ENCODE peak calls at places on chromosomes 12 and 14, in six cellular contexts. One of them, this sample, is unnamed.

GRCh38 chr14:29663281-29663801 is 264.3 kb downstream of the PRKD1 start:
- DNase-seq in breast epithelium: no peak
- DNase-seq in CD8-positive, alpha-beta T cell: no peak
- DNase-seq in caudate nucleus: no peak
- DNase-seq in stomach: no peak
- DNase-seq in CD8-positive, alpha-beta memory T cell: no peak
- DNase-seq in this sample: peak; percentile 56

GRCh38 chr12:118603610-118604361 is 227.4 kb downstream of the SUDS3 start:
- DNase-seq in caudate nucleus: no peak
- DNase-seq in CD8-positive, alpha-beta T cell: no peak
- DNase-seq in CD8-positive, alpha-beta memory T cell: no peak
- DNase-seq in stomach: no peak
- DNase-seq in breast epithelium: no peak
- DNase-seq in this sample: no peak

GRCh38 chr14:34423445-34423844 is 38.6 kb downstream of the SPTSSA start:
- DNase-seq in stomach: no peak
- DNase-seq in CD8-positive, alpha-beta T cell: no peak
- DNase-seq in breast epithelium: no peak
- DNase-seq in caudate nucleus: no peak
- DNase-seq in CD8-positive, alpha-beta memory T cell: no peak
- DNase-seq in this sample: no peak

GRCh38 chr14:60651936-60652673 is 2.8 kb upstream of the SIX1 start:
- DNase-seq in CD8-positive, alpha-beta T cell: no peak
- DNase-seq in breast epithelium: no peak
- DNase-seq in CD8-positive, alpha-beta memory T cell: no peak
- DNase-seq in stomach: no peak
- DNase-seq in caudate nucleus: no peak
- DNase-seq in this sample: no peak

GRCh38 chr12:107564946-107565345 is 120.7 kb upstream of the PWP1 start:
- DNase-seq in stomach: no peak
- DNase-seq in CD8-positive, alpha-beta memory T cell: no peak
- DNase-seq in breast epithelium: no peak
- DNase-seq in CD8-positive, alpha-beta T cell: no peak
- DNase-seq in caudate nucleus: no peak
- DNase-seq in this sample: no peak

GRCh38 chr12:18479266-18479665 is 217.9 kb downstream of the PIK3C2G start:
- DNase-seq in breast epithelium: no peak
- DNase-seq in stomach: no peak
- DNase-seq in CD8-positive, alpha-beta memory T cell: no peak
- DNase-seq in caudate nucleus: no peak
- DNase-seq in CD8-positive, alpha-beta T cell: no peak
- DNase-seq in this sample: no peak

GRCh38 chr12:112456029-112456428 is 37.3 kb downstream of the PTPN11 start:
- DNase-seq in caudate nucleus: peak; percentile 9
- DNase-seq in CD8-positive, alpha-beta T cell: no peak
- DNase-seq in breast epithelium: no peak
- DNase-seq in CD8-positive, alpha-beta memory T cell: no peak
- DNase-seq in stomach: no peak
- DNase-seq in this sample: peak; percentile 40

GRCh38 chr14:97634786-97635185 is 837.6 kb downstream of the VRK1 start:
- DNase-seq in CD8-positive, alpha-beta T cell: peak; percentile 68
- DNase-seq in stomach: no peak
- DNase-seq in CD8-positive, alpha-beta memory T cell: no peak
- DNase-seq in breast epithelium: no peak
- DNase-seq in caudate nucleus: no peak
- DNase-seq in this sample: peak; percentile 17

GRCh38 chr12:57063991-57064725 is 14.2 kb upstream of the MYO1A start:
- DNase-seq in breast epithelium: no peak
- DNase-seq in CD8-positive, alpha-beta T cell: peak; percentile 71
- DNase-seq in caudate nucleus: no peak
- DNase-seq in CD8-positive, alpha-beta memory T cell: peak; percentile 68
- DNase-seq in stomach: no peak
- DNase-seq in this sample: no peak

GRCh38 chr12:93163260-93164036 is 214.3 kb upstream of the NUDT4 start:
- DNase-seq in caudate nucleus: no peak
- DNase-seq in stomach: no peak
- DNase-seq in CD8-positive, alpha-beta T cell: no peak
- DNase-seq in breast epithelium: no peak
- DNase-seq in CD8-positive, alpha-beta memory T cell: no peak
- DNase-seq in this sample: no peak

GRCh38 chr14:73740921-73741326 is 26.7 kb upstream of the PNMA1 start:
- DNase-seq in breast epithelium: peak; percentile 85
- DNase-seq in caudate nucleus: no peak
- DNase-seq in stomach: peak; percentile 92
- DNase-seq in CD8-positive, alpha-beta T cell: no peak
- DNase-seq in CD8-positive, alpha-beta memory T cell: no peak
- DNase-seq in this sample: peak; percentile 51

GRCh38 chr12:11600199-11600598 is 49.3 kb upstream of the ETV6 start:
- DNase-seq in breast epithelium: no peak
- DNase-seq in CD8-positive, alpha-beta T cell: no peak
- DNase-seq in stomach: no peak
- DNase-seq in CD8-positive, alpha-beta memory T cell: no peak
- DNase-seq in caudate nucleus: no peak
- DNase-seq in this sample: no peak

GRCh38 chr14:78836777-78837176 is 666.6 kb downstream of the NRXN3 start:
- DNase-seq in CD8-positive, alpha-beta T cell: no peak
- DNase-seq in stomach: peak; percentile 45
- DNase-seq in breast epithelium: no peak
- DNase-seq in CD8-positive, alpha-beta memory T cell: no peak
- DNase-seq in caudate nucleus: peak; percentile 4
- DNase-seq in this sample: peak; percentile 85

GRCh38 chr14:102778616-102779351 is 1.5 kb downstream of the TRAF3 start:
- DNase-seq in stomach: no peak
- DNase-seq in CD8-positive, alpha-beta T cell: no peak
- DNase-seq in caudate nucleus: no peak
- DNase-seq in CD8-positive, alpha-beta memory T cell: no peak
- DNase-seq in breast epithelium: no peak
- DNase-seq in this sample: no peak

GRCh38 chr14:88775532-88775931 is 17.2 kb downstream of the EML5 start:
- DNase-seq in stomach: no peak
- DNase-seq in CD8-positive, alpha-beta memory T cell: no peak
- DNase-seq in CD8-positive, alpha-beta T cell: no peak
- DNase-seq in caudate nucleus: no peak
- DNase-seq in breast epithelium: no peak
- DNase-seq in this sample: no peak

GRCh38 chr12:4383304-4383865 is 3.9 kb upstream of the FGF23 start:
- DNase-seq in CD8-positive, alpha-beta T cell: no peak
- DNase-seq in stomach: no peak
- DNase-seq in caudate nucleus: no peak
- DNase-seq in breast epithelium: no peak
- DNase-seq in CD8-positive, alpha-beta memory T cell: no peak
- DNase-seq in this sample: no peak

GRCh38 chr12:54988402-54989054 is 4.0 kb upstream of the TESPA1 start:
- DNase-seq in stomach: peak; percentile 71
- DNase-seq in breast epithelium: peak; percentile 65
- DNase-seq in caudate nucleus: peak; percentile 58
- DNase-seq in CD8-positive, alpha-beta T cell: no peak
- DNase-seq in CD8-positive, alpha-beta memory T cell: no peak
- DNase-seq in this sample: peak; percentile 90

GRCh38 chr12:54989829-54990228 is 5.3 kb upstream of the TESPA1 start:
- DNase-seq in stomach: no peak
- DNase-seq in breast epithelium: no peak
- DNase-seq in CD8-positive, alpha-beta T cell: no peak
- DNase-seq in caudate nucleus: no peak
- DNase-seq in CD8-positive, alpha-beta memory T cell: no peak
- DNase-seq in this sample: no peak

GRCh38 chr12:54991161-54991991 is 6.8 kb upstream of the TESPA1 start:
- DNase-seq in CD8-positive, alpha-beta T cell: peak; percentile 31
- DNase-seq in stomach: no peak
- DNase-seq in breast epithelium: no peak
- DNase-seq in caudate nucleus: no peak
- DNase-seq in CD8-positive, alpha-beta memory T cell: peak; percentile 54
- DNase-seq in this sample: no peak

GRCh38 chr12:54993181-54993835 is 8.7 kb upstream of the TESPA1 start:
- DNase-seq in caudate nucleus: peak; percentile 15
- DNase-seq in CD8-positive, alpha-beta T cell: peak; percentile 52
- DNase-seq in CD8-positive, alpha-beta memory T cell: peak; percentile 71
- DNase-seq in breast epithelium: no peak
- DNase-seq in stomach: peak; percentile 42
- DNase-seq in this sample: peak; percentile 73

DNA sequence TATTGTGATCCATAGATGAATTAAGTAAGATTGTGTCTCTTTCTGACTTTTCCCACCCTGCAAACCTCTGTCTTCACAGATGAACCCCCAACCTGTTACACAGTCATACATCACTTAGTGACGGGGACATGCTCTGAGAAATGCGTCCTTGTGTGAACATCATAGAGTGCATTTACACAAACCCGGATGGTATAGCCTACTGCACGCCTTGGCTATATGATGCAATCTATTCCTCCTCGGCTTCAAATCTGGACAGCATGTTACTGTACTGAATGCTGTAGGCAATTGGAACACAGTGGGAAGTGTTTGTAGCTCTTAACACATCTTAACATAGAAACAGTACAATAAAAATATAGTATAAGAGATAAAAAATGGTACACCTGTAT is 7.4 kb upstream of the TESPA1 start:
- DNase-seq in CD8-positive, alpha-beta memory T cell: no peak
- DNase-seq in breast epithelium: no peak
- DNase-seq in caudate nucleus: no peak
- DNase-seq in CD8-positive, alpha-beta T cell: peak; percentile 24
- DNase-seq in stomach: no peak
- DNase-seq in this sample: no peak
- H3K27ac ChIP-seq in CD8-positive, alpha-beta memory T cell: no peak overlapping the region
- H3K27ac ChIP-seq in breast epithelium: no peak overlapping the region
- H3K27ac ChIP-seq in caudate nucleus: no peak overlapping the region
- H3K27ac ChIP-seq in CD8-positive, alpha-beta T cell: peak overlapping the region; percentile 57
- H3K27ac ChIP-seq in stomach: no peak overlapping the region
- H3K27ac ChIP-seq in this sample: no peak overlapping the region

DNA sequence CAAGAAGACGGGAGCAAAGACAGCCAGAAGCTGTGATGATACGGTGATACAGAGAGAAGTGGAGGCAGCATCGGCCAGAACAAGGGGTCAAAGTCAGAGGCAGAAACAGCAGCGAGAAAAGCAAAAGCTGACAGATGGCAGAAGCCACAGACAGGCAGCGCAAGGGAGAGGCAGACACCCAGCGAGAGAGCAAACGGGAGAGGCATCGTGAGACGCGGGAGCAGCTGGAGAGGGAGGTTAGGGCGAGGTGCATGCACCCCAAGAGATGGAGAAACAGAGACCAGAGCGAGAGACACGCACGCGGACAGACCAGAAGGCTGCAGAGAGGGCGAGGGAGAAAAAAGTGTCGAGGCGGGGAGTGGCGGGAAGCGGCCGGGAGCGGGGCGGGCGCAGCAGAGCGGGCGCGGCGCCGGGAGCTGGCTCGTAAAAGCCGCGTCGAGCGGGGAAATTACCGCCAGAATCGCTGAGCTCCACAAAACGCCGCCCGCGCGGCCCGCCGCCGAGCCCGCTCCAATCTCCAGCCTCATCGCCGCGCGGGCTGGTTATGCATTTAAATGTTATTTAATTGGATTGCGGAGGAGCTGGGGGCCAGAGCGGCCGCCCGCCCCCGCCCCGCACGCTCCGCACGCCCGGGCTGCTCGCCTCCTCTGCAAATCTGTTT is 15.6 kb downstream of the SMUG1 start:
- DNase-seq in caudate nucleus: no peak
- DNase-seq in stomach: peak; percentile 52
- DNase-seq in breast epithelium: peak; percentile 59
- DNase-seq in CD8-positive, alpha-beta T cell: no peak
- DNase-seq in CD8-positive, alpha-beta memory T cell: no peak
- DNase-seq in this sample: peak; percentile 48
- H3K27ac ChIP-seq in caudate nucleus: no peak overlapping the region
- H3K27ac ChIP-seq in stomach: no peak overlapping the region
- H3K27ac ChIP-seq in breast epithelium: no peak overlapping the region
- H3K27ac ChIP-seq in CD8-positive, alpha-beta T cell: no peak overlapping the region
- H3K27ac ChIP-seq in CD8-positive, alpha-beta memory T cell: no peak overlapping the region
- H3K27ac ChIP-seq in this sample: no peak overlapping the region

GRCh38 chr12:32583535-32583934 is 95.6 kb upstream of the DNM1L start:
- DNase-seq in breast epithelium: no peak
- DNase-seq in CD8-positive, alpha-beta T cell: no peak
- DNase-seq in stomach: no peak
- DNase-seq in CD8-positive, alpha-beta memory T cell: no peak
- DNase-seq in caudate nucleus: no peak
- DNase-seq in this sample: no peak

GRCh38 chr12:32585680-32586079 is 93.4 kb upstream of the DNM1L start:
- DNase-seq in breast epithelium: no peak
- DNase-seq in CD8-positive, alpha-beta T cell: no peak
- DNase-seq in caudate nucleus: no peak
- DNase-seq in CD8-positive, alpha-beta memory T cell: no peak
- DNase-seq in stomach: no peak
- DNase-seq in this sample: no peak

GRCh38 chr12:32588604-32589003 is 90.5 kb upstream of the DNM1L start:
- DNase-seq in caudate nucleus: no peak
- DNase-seq in stomach: no peak
- DNase-seq in CD8-positive, alpha-beta memory T cell: no peak
- DNase-seq in breast epithelium: no peak
- DNase-seq in CD8-positive, alpha-beta T cell: no peak
- DNase-seq in this sample: no peak

GRCh38 chr12:32587536-32588346 is 91.4 kb upstream of the DNM1L start:
- DNase-seq in stomach: no peak
- DNase-seq in breast epithelium: no peak
- DNase-seq in caudate nucleus: no peak
- DNase-seq in CD8-positive, alpha-beta T cell: no peak
- DNase-seq in CD8-positive, alpha-beta memory T cell: no peak
- DNase-seq in this sample: no peak

DNA sequence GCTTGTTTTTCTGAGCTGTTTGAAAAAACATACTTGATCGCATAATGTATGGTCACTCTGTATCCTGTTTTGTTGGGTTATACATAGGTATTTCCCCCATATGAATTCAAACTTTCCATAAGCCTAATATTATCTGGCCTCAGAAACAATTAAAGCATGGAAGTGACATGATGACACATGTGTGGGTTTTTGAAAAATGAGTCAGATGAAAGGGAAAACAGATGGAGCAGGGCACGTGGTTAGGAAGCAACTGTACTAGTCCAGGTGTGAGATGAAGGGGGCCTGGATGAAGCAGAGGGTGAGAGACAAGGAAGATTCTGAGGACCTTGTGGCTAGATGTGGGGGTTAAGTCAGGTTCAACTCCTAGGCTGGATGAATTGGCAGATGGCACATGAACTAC is 92.7 kb upstream of the DNM1L start:
- DNase-seq in CD8-positive, alpha-beta memory T cell: no peak
- DNase-seq in CD8-positive, alpha-beta T cell: no peak
- DNase-seq in breast epithelium: no peak
- DNase-seq in caudate nucleus: no peak
- DNase-seq in stomach: no peak
- DNase-seq in this sample: no peak
- H3K27ac ChIP-seq in CD8-positive, alpha-beta memory T cell: no peak overlapping the region
- H3K27ac ChIP-seq in CD8-positive, alpha-beta T cell: no peak overlapping the region
- H3K27ac ChIP-seq in breast epithelium: no peak overlapping the region
- H3K27ac ChIP-seq in caudate nucleus: no peak overlapping the region
- H3K27ac ChIP-seq in stomach: no peak overlapping the region
- H3K27ac ChIP-seq in this sample: no peak overlapping the region

GRCh38 chr14:49456589-49456988 is 129.6 kb downstream of the RPS29 start:
- DNase-seq in CD8-positive, alpha-beta T cell: no peak
- DNase-seq in stomach: no peak
- DNase-seq in breast epithelium: no peak
- DNase-seq in CD8-positive, alpha-beta memory T cell: no peak
- DNase-seq in caudate nucleus: no peak
- DNase-seq in this sample: no peak

GRCh38 chr14:49463146-49463545 is 123.0 kb downstream of the RPS29 start:
- DNase-seq in caudate nucleus: no peak
- DNase-seq in CD8-positive, alpha-beta T cell: no peak
- DNase-seq in stomach: no peak
- DNase-seq in breast epithelium: no peak
- DNase-seq in CD8-positive, alpha-beta memory T cell: no peak
- DNase-seq in this sample: no peak

GRCh38 chr14:49461529-49462401 is 124.4 kb downstream of the RPS29 start:
- DNase-seq in breast epithelium: no peak
- DNase-seq in CD8-positive, alpha-beta memory T cell: peak; percentile 71
- DNase-seq in caudate nucleus: no peak
- DNase-seq in stomach: peak; percentile 70
- DNase-seq in CD8-positive, alpha-beta T cell: peak; percentile 49
- DNase-seq in this sample: peak; percentile 81

GRCh38 chr14:49464885-49465284 is 121.3 kb downstream of the RPS29 start:
- DNase-seq in breast epithelium: no peak
- DNase-seq in caudate nucleus: no peak
- DNase-seq in stomach: no peak
- DNase-seq in CD8-positive, alpha-beta memory T cell: no peak
- DNase-seq in CD8-positive, alpha-beta T cell: no peak
- DNase-seq in this sample: no peak

GRCh38 chr14:49460647-49461046 is 125.5 kb downstream of the RPS29 start:
- DNase-seq in CD8-positive, alpha-beta memory T cell: no peak
- DNase-seq in caudate nucleus: no peak
- DNase-seq in CD8-positive, alpha-beta T cell: no peak
- DNase-seq in breast epithelium: no peak
- DNase-seq in stomach: no peak
- DNase-seq in this sample: no peak
- H3K27ac ChIP-seq in CD8-positive, alpha-beta memory T cell: no peak overlapping the region
- H3K27ac ChIP-seq in caudate nucleus: no peak overlapping the region
- H3K27ac ChIP-seq in CD8-positive, alpha-beta T cell: no peak overlapping the region
- H3K27ac ChIP-seq in breast epithelium: no peak overlapping the region
- H3K27ac ChIP-seq in stomach: no peak overlapping the region
- H3K27ac ChIP-seq in this sample: no peak overlapping the region

This sample was measured in testis.